ENCODE peak calls at places on chromosomes 5 and 9, in ten cellular contexts. T is cardiac muscle cell; Q is effector memory CD4-positive, alpha-beta T cell; H is psoas muscle; P is fibroblast of lung; S is IMR-90; W is H9; M is tibial artery; C is A549; N is CD4-positive, CD25-positive, alpha-beta regulatory T cell. J is an unnamed sample.

GRCh38 chr5:60136841-60137240 is 243.3 kb upstream of the PDE4D start:
- DNase-seq in T (no peak), Q (no peak), H (no peak), P (no peak), S (no peak), W (no peak), M (no peak), C (no peak), N (no peak), J (no peak)

GRCh38 chr9:129608561-129609481 is 12.1 kb downstream of the C9orf50 start:
- DNase-seq in T (no peak), Q (no peak), H (no peak), P (no peak), S (no peak), W (no peak), M (no peak), C (peak), N (no peak), J (no peak)

GRCh38 chr9:136052433-136052880 is 42.6 kb downstream of the NACC2 start:
- DNase-seq in T (peak), Q (no peak), H (no peak), P (no peak), S (no peak), W (peak), M (no peak), C (peak), N (no peak), J (no peak)

GRCh38 chr9:5626727-5627634 is 1.9 kb upstream of the RIC1 start:
- DNase-seq in T (peak), Q (peak), H (peak), P (peak), S (peak), W (no peak), M (peak), C (peak), N (peak), J (no peak)

GRCh38 chr5:53490747-53491146 is 10.3 kb downstream of the FST start:
- DNase-seq in T (no peak), Q (no peak), H (no peak), P (peak), S (peak), W (no peak), M (no peak), C (peak), N (no peak), J (no peak)

GRCh38 chr5:96747718-96748117 is 60.0 kb downstream of the ERAP1 start:
- DNase-seq in T (no peak), Q (no peak), H (no peak), P (no peak), S (no peak), W (no peak), M (no peak), C (no peak), N (no peak), J (no peak)

GRCh38 chr9:128484686-128485413 is 19.7 kb upstream of the GLE1 start:
- DNase-seq in T (no peak), Q (no peak), H (no peak), P (no peak), S (no peak), W (no peak), M (no peak), C (no peak), N (no peak), J (no peak)

GRCh38 chr5:133229931-133230664 is 178.3 kb downstream of the HSPA4 start:
- DNase-seq in T (no peak), Q (no peak), H (no peak), P (peak), S (peak), W (no peak), M (no peak), C (no peak), N (no peak), J (peak)

GRCh38 chr5:84862132-84862531 is 477.5 kb upstream of the EDIL3 start:
- DNase-seq in T (no peak), Q (no peak), H (no peak), P (no peak), S (no peak), W (peak), M (no peak), C (no peak), N (no peak), J (no peak)

GRCh38 chr9:111940697-111941096 is 44.1 kb downstream of the UGCG start:
- DNase-seq in T (no peak), Q (no peak), H (no peak), P (peak), S (peak), W (no peak), M (no peak), C (no peak), N (no peak), J (no peak)

GRCh38 chr5:176658817-176659216 is 11.5 kb downstream of the TSPAN17 start:
- DNase-seq in T (no peak), Q (no peak), H (no peak), P (peak), S (peak), W (no peak), M (no peak), C (no peak), N (no peak), J (no peak)

GRCh38 chr9:100852088-100852487 is 176.4 kb upstream of the PLPPR1 start:
- DNase-seq in T (no peak), Q (no peak), H (no peak), P (no peak), S (no peak), W (no peak), M (no peak), C (no peak), N (no peak), J (no peak)

GRCh38 chr5:33411498-33411897 is 29.3 kb upstream of the TARS1 start:
- DNase-seq in T (no peak), Q (no peak), H (no peak), P (no peak), S (no peak), W (no peak), M (no peak), C (no peak), N (no peak), J (no peak)

GRCh38 chr5:177489119-177489716 is 8.2 kb downstream of the PDLIM7 start:
- DNase-seq in T (no peak), Q (no peak), H (no peak), P (no peak), S (no peak), W (peak), M (no peak), C (peak), N (no peak), J (no peak)

GRCh38 chr5:84257061-84257460 is 127.6 kb downstream of the EDIL3 start:
- DNase-seq in T (no peak), Q (no peak), H (no peak), P (no peak), S (no peak), W (no peak), M (no peak), C (no peak), N (no peak), J (no peak)

GRCh38 chr5:122141751-122142150 is 12.4 kb downstream of the ZNF474 start:
- DNase-seq in T (no peak), Q (no peak), H (no peak), P (peak), S (peak), W (no peak), M (no peak), C (no peak), N (no peak), J (no peak)

GRCh38 chr9:127086771-127087170 is 35.7 kb downstream of the ANGPTL2 start:
- DNase-seq in T (no peak), Q (no peak), H (no peak), P (no peak), S (no peak), W (no peak), M (no peak), C (no peak), N (no peak), J (no peak)

GRCh38 chr9:127047971-127048370 is 74.5 kb downstream of the ANGPTL2 start:
- DNase-seq in T (no peak), Q (no peak), H (no peak), P (no peak), S (no peak), W (no peak), M (no peak), C (no peak), N (no peak), J (no peak)

GRCh38 chr9:8877753-8878494 is 1078.3 kb upstream of the DMAC1 start:
- DNase-seq in T (peak), Q (no peak), H (no peak), P (no peak), S (no peak), W (no peak), M (no peak), C (no peak), N (no peak), J (no peak)

GRCh38 chr9:16032799-16033198 is 480.0 kb downstream of the CCDC171 start:
- DNase-seq in T (peak), Q (no peak), H (no peak), P (peak), S (peak), W (peak), M (no peak), C (peak), N (no peak), J (no peak)

GRCh38 chr5:138276402-138277054 is 2.1 kb upstream of the GFRA3 start:
- DNase-seq in T (no peak), Q (no peak), H (no peak), P (no peak), S (no peak), W (no peak), M (no peak), C (peak), N (no peak), J (no peak)

GRCh38 chr5:97209343-97209742 is 26.3 kb upstream of the RIOK2 start:
- DNase-seq in T (no peak), Q (no peak), H (no peak), P (no peak), S (no peak), W (no peak), M (no peak), C (no peak), N (no peak), J (no peak)

GRCh38 chr9:13266172-13266571 is 13.3 kb downstream of the MPDZ start:
- DNase-seq in T (no peak), Q (no peak), H (no peak), P (peak), S (peak), W (no peak), M (no peak), C (no peak), N (no peak), J (no peak)

GRCh38 chr9:97386733-97387503 is 25.0 kb upstream of the TDRD7 start:
- DNase-seq in T (peak), Q (peak), H (peak), P (peak), S (peak), W (peak), M (peak), C (peak), N (peak), J (no peak)

GRCh38 chr5:120140510-120140909 is 323.6 kb upstream of the PRR16 start:
- DNase-seq in T (no peak), Q (no peak), H (no peak), P (no peak), S (no peak), W (no peak), M (no peak), C (no peak), N (no peak), J (no peak)

GRCh38 chr5:146327471-146327870 is 11.2 kb upstream of the POU4F3 start:
- DNase-seq in T (no peak), Q (no peak), H (no peak), P (no peak), S (no peak), W (no peak), M (no peak), C (no peak), N (no peak), J (no peak)

GRCh38 chr5:166710275-166710674 is 1581.2 kb upstream of the WWC1 start:
- DNase-seq in T (no peak), Q (no peak), H (no peak), P (peak), S (no peak), W (no peak), M (no peak), C (no peak), N (no peak), J (no peak)

GRCh38 chr9:33524431-33524947 is 438 bp downstream of the ANKRD18B start:
- DNase-seq in T (peak), Q (no peak), H (no peak), P (no peak), S (no peak), W (peak), M (no peak), C (peak), N (no peak), J (no peak)

GRCh38 chr9:123250504-123250903 is 17.9 kb downstream of the STRBP start:
- DNase-seq in T (no peak), Q (no peak), H (no peak), P (no peak), S (no peak), W (no peak), M (no peak), C (no peak), N (no peak), J (no peak)

GRCh38 chr9:137165250-137165836 is 4.5 kb downstream of the LRRC26 start:
- DNase-seq in T (no peak), Q (no peak), H (no peak), P (no peak), S (no peak), W (no peak), M (no peak), C (no peak), N (no peak), J (no peak)
- H3K27ac ChIP-seq in T (no peak), Q (no peak), H (no peak), P (no peak), S (no peak), W (no peak), M (no peak), C (no peak), N (no peak), J (no peak)

DNA sequence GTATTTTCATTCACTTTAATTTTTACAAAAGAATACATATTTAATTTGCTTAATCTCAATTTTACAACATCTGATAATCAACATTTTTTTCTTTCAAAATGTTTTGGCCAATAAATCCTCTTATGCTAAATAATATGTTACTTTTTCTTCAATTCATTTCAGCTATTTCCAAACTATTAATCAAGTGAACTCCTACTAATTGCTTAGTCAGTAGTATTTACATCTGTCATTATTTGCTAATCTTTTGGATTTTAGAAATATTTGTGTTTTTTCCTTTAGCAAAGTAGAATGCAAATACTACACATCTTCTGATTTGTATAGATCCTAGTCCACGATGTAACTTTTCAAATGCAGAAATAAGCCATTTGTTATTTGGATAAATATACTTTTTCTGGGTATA is 1.6 kb upstream of the TNPO1 start:
- DNase-seq in T (no peak), Q (no peak), H (no peak), P (no peak), S (no peak), W (no peak), M (no peak), C (no peak), N (no peak), J (no peak)
- H3K27ac ChIP-seq in T (peak), Q (no peak), H (peak), P (no peak), S (no peak), W (no peak), M (peak), C (peak), N (no peak), J (peak)

DNA sequence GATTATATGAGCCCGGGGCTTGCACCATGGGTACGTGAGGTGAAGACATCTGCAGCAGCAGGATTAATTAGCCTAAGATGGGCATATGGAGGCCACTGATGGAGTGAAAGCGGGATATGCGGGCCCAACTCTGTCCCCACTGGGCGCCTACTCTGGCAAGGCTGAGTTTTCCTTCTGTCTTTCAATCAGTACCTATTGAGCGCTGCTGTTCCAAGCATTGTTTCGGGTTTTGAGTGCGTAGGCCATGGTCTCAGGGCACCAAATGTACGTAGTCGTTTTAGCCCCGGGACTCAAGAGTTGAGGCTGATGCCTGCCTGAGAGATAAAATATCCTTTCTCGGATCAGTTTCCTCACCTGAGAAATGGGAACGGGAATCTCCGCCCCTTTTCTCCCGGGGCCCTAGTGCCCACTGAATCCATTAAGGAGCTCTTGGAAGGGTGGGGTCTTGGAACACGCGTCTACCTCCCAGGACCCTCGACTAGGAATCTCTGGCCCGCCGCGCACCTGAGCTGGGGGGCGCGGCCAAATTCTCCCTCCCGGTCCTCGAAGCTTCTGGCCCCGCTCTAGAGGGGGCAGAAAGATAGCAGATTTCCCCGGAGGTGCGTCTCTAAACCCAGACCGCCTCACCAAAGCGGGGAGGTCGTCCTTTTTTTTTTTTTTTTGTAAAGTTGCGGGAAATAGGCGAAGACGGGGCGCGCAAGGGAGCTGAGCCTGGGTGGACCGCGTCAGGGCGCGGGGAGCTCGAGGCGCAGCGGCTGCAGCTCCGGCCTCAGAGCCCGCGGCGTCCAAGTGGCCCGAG is 544 bp upstream of the CXXC5 start:
- DNase-seq in T (no peak), Q (no peak), H (no peak), P (no peak), S (no peak), W (no peak), M (peak), C (no peak), N (no peak), J (no peak)
- H3K27ac ChIP-seq in T (no peak), Q (no peak), H (peak), P (no peak), S (peak), W (no peak), M (peak), C (peak), N (no peak), J (no peak)

GRCh38 chr5:546376-546908 is 22.2 kb upstream of the SLC9A3 start:
- DNase-seq in T (no peak), Q (no peak), H (peak), P (no peak), S (no peak), W (no peak), M (no peak), C (no peak), N (no peak), J (no peak)
- H3K27ac ChIP-seq in T (no peak), Q (no peak), H (no peak), P (no peak), S (no peak), W (no peak), M (no peak), C (no peak), N (no peak), J (no peak)

GRCh38 chr5:175539936-175540335 is 61.6 kb downstream of the SFXN1 start:
- DNase-seq in T (no peak), Q (no peak), H (no peak), P (no peak), S (no peak), W (no peak), M (no peak), C (no peak), N (no peak), J (no peak)

GRCh38 chr5:175535781-175536180 is 57.4 kb downstream of the SFXN1 start:
- DNase-seq in T (no peak), Q (no peak), H (no peak), P (no peak), S (no peak), W (no peak), M (no peak), C (no peak), N (no peak), J (no peak)

GRCh38 chr5:175538576-175538975 is 60.2 kb downstream of the SFXN1 start:
- DNase-seq in T (no peak), Q (no peak), H (no peak), P (no peak), S (no peak), W (no peak), M (no peak), C (no peak), N (no peak), J (no peak)

GRCh38 chr5:175531361-175531760 is 53.0 kb downstream of the SFXN1 start:
- DNase-seq in T (no peak), Q (no peak), H (no peak), P (no peak), S (no peak), W (no peak), M (no peak), C (no peak), N (no peak), J (no peak)

DNA sequence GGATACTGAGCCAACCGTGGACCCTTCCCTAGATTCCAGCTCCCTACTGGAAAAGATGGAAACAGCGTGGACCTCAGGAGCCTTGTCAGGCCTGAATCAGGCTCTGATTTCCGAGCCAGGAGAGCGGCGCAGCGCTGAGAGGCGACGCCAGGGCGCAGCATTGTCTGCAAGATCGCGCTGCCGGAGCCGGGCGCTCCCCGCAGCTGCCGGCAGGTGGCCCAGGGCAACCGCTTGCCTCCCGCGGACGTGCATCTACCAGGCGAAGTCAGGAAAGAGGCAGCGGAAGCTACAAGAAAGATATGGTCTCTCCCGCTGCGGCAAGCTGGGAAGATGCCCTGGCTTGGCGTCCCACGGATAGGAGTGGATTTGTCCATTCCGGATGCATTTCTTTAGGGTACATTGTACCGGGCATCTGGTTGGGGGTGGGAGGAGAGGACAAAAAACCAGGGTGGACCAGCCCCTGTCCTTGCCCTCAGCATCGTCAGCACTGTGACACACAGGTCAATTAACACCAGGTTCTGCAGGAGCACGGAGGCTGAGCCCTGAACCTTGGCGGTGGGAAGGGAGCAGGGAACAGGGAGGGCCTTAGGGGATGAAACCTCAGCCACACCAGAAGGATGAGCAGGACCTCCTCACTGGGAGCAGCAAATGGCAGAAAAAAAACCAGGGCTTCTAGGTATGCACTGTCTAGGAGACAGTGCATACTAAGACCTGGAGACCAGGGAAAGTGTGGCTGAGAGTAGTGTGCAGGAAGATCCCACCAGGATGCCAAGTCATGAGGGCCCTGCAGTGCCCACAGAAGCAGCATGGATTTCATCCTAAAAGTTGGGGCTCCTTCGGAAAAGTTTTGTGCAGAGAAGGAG is 55.9 kb downstream of the SFXN1 start:
- DNase-seq in T (peak), Q (peak), H (peak), P (peak), S (peak), W (peak), M (peak), C (peak), N (peak), J (peak)
- H3K27ac ChIP-seq in T (no peak), Q (no peak), H (no peak), P (no peak), S (no peak), W (no peak), M (no peak), C (no peak), N (no peak), J (no peak)

J was measured in epithelial cell of prostate.